ENCODE peak calls at places on chromosomes 4 and X, in ten cellular contexts. T is cardiac muscle cell, E is A549, M is heart right ventricle, V is GM13977, S is GM20000, I is neural crest cell, O is glutamatergic neuron, A is upper lobe of left lung, F is K562. R is an unnamed sample.

GRCh38 chrX:2894885-2895292 is 34.2 kb downstream of the ARSD start:
- DNase-seq in T (peak), E (peak), M (no peak), V (no peak), S (no peak), I (no peak), O (no peak), A (no peak), F (no peak), R (no peak)

GRCh38 chrX:130793966-130794365 is 109.0 kb downstream of the ENOX2 start:
- DNase-seq in T (no peak), E (no peak), M (no peak), V (no peak), S (no peak), I (no peak), O (no peak), A (no peak), F (no peak), R (no peak)

GRCh38 chrX:40474205-40474626 is 106.6 kb upstream of the ATP6AP2 start:
- DNase-seq in T (peak), E (peak), M (peak), V (no peak), S (no peak), I (peak), O (peak), A (peak), F (no peak), R (no peak)

GRCh38 chr4:122666527-122667245 is 45.8 kb upstream of the IL21 start:
- DNase-seq in T (no peak), E (peak), M (no peak), V (no peak), S (no peak), I (no peak), O (no peak), A (no peak), F (no peak), R (no peak)

GRCh38 chr4:157004279-157005161 is 32.9 kb upstream of the PDGFC start:
- DNase-seq in T (no peak), E (no peak), M (no peak), V (no peak), S (no peak), I (no peak), O (no peak), A (no peak), F (no peak), R (no peak)

GRCh38 chrX:77446029-77446585 is 1.1 kb upstream of the FGF16 start:
- DNase-seq in T (no peak), E (no peak), M (no peak), V (peak), S (peak), I (no peak), O (peak), A (peak), F (no peak), R (peak)

GRCh38 chrX:74133156-74133796 is 170.7 kb upstream of the ZCCHC13 start:
- DNase-seq in T (peak), E (peak), M (peak), V (peak), S (peak), I (peak), O (no peak), A (no peak), F (peak), R (peak)

GRCh38 chr4:103853627-103854026 is 133.8 kb upstream of the TACR3 start:
- DNase-seq in T (no peak), E (no peak), M (no peak), V (no peak), S (no peak), I (no peak), O (no peak), A (no peak), F (no peak), R (no peak)

GRCh38 chr4:47465008-47465407 is 1.5 kb upstream of the COMMD8 start:
- DNase-seq in T (no peak), E (no peak), M (no peak), V (peak), S (peak), I (no peak), O (no peak), A (no peak), F (no peak), R (peak)

GRCh38 chrX:69150294-69150960 is 14.8 kb downstream of the PJA1 start:
- DNase-seq in T (no peak), E (peak), M (no peak), V (no peak), S (no peak), I (no peak), O (no peak), A (no peak), F (no peak), R (no peak)

GRCh38 chr4:57370691-57371090 is 260.5 kb upstream of the IGFBP7 start:
- DNase-seq in T (no peak), E (no peak), M (no peak), V (no peak), S (no peak), I (no peak), O (no peak), A (no peak), F (no peak), R (no peak)

GRCh38 chr4:158130204-158130603 is 42.6 kb downstream of the GASK1B start:
- DNase-seq in T (no peak), E (no peak), M (no peak), V (no peak), S (no peak), I (no peak), O (no peak), A (no peak), F (no peak), R (no peak)

GRCh38 chr4:111494971-111495370 is 650.3 kb upstream of the FAM241A start:
- DNase-seq in T (no peak), E (no peak), M (no peak), V (no peak), S (no peak), I (no peak), O (no peak), A (no peak), F (no peak), R (no peak)

GRCh38 chr4:83905952-83906351 is 370.0 kb downstream of the GPAT3 start:
- DNase-seq in T (peak), E (peak), M (no peak), V (no peak), S (no peak), I (peak), O (peak), A (no peak), F (no peak), R (no peak)

GRCh38 chrX:71250856-71251255 is 3.1 kb downstream of the ZMYM3 start:
- DNase-seq in T (no peak), E (no peak), M (no peak), V (no peak), S (no peak), I (no peak), O (no peak), A (no peak), F (no peak), R (no peak)

GRCh38 chr4:112895785-112896184 is 153.7 kb upstream of the ANK2 start:
- DNase-seq in T (no peak), E (no peak), M (no peak), V (no peak), S (no peak), I (peak), O (no peak), A (no peak), F (no peak), R (no peak)

GRCh38 chr4:20087512-20087911 is 164.2 kb upstream of the SLIT2 start:
- DNase-seq in T (no peak), E (no peak), M (no peak), V (no peak), S (no peak), I (no peak), O (no peak), A (peak), F (no peak), R (no peak)

GRCh38 chr4:80133240-80133783 is 60.3 kb upstream of the ANTXR2 start:
- DNase-seq in T (no peak), E (no peak), M (no peak), V (no peak), S (no peak), I (no peak), O (no peak), A (no peak), F (no peak), R (no peak)

GRCh38 chrX:46381630-46382029 is 163.6 kb downstream of the ZNF674 start:
- DNase-seq in T (peak), E (peak), M (no peak), V (peak), S (peak), I (peak), O (peak), A (no peak), F (peak), R (no peak)

GRCh38 chr4:172992648-172993356 is 175.8 kb upstream of the GALNT7 start:
- DNase-seq in T (no peak), E (no peak), M (no peak), V (no peak), S (no peak), I (no peak), O (no peak), A (no peak), F (no peak), R (no peak)

GRCh38 chr4:140220053-140220452 is 66.1 kb upstream of the MAML3 start:
- DNase-seq in T (no peak), E (no peak), M (no peak), V (no peak), S (no peak), I (no peak), O (no peak), A (no peak), F (no peak), R (no peak)

GRCh38 chr4:145103496-145103895 is 5.4 kb downstream of the ABCE1 start:
- DNase-seq in T (no peak), E (no peak), M (no peak), V (no peak), S (no peak), I (no peak), O (no peak), A (no peak), F (no peak), R (no peak)

GRCh38 chr4:35604252-35604651 is 640.1 kb downstream of the ARAP2 start:
- DNase-seq in T (no peak), E (no peak), M (no peak), V (no peak), S (no peak), I (no peak), O (no peak), A (no peak), F (no peak), R (no peak)

GRCh38 chr4:124757121-124757520 is 44.6 kb upstream of the ANKRD50 start:
- DNase-seq in T (no peak), E (no peak), M (no peak), V (no peak), S (no peak), I (no peak), O (no peak), A (no peak), F (no peak), R (no peak)

GRCh38 chr4:26871611-26872010 is 11.0 kb downstream of the STIM2 start:
- DNase-seq in T (peak), E (no peak), M (no peak), V (no peak), S (no peak), I (no peak), O (no peak), A (no peak), F (no peak), R (no peak)

GRCh38 chr4:72301759-72302158 is 267.3 kb downstream of the ADAMTS3 start:
- DNase-seq in T (no peak), E (no peak), M (no peak), V (no peak), S (no peak), I (no peak), O (no peak), A (no peak), F (no peak), R (no peak)

GRCh38 chrX:43880439-43880838 is 1.8 kb downstream of the MAOB start:
- DNase-seq in T (no peak), E (no peak), M (no peak), V (no peak), S (no peak), I (no peak), O (no peak), A (no peak), F (no peak), R (no peak)

GRCh38 chr4:1212546-1213335 is 36.2 kb downstream of the CTBP1 start:
- DNase-seq in T (no peak), E (no peak), M (no peak), V (no peak), S (no peak), I (no peak), O (no peak), A (peak), F (no peak), R (no peak)

GRCh38 chrX:135295238-135295943 is 13.9 kb upstream of the ETDC start:
- DNase-seq in T (peak), E (no peak), M (peak), V (peak), S (peak), I (peak), O (peak), A (peak), F (no peak), R (peak)

GRCh38 chr4:108884596-108884995 is 121.7 kb upstream of the ETNPPL start:
- DNase-seq in T (no peak), E (no peak), M (no peak), V (no peak), S (no peak), I (no peak), O (no peak), A (no peak), F (no peak), R (no peak)

GRCh38 chr4:169627307-169627706 is 6.9 kb downstream of the CLCN3 start:
- DNase-seq in T (no peak), E (no peak), M (no peak), V (no peak), S (no peak), I (no peak), O (no peak), A (no peak), F (no peak), R (no peak)

GRCh38 chr4:158906073-158906472 is 137.2 kb downstream of the FNIP2 start:
- DNase-seq in T (no peak), E (no peak), M (no peak), V (peak), S (peak), I (no peak), O (no peak), A (no peak), F (no peak), R (peak)

GRCh38 chrX:19291086-19291485 is 52.6 kb upstream of the PDHA1 start:
- DNase-seq in T (no peak), E (no peak), M (no peak), V (no peak), S (no peak), I (no peak), O (no peak), A (no peak), F (no peak), R (no peak)

GRCh38 chr4:180828455-180829018 is 1414.7 kb upstream of the TENM3 start:
- DNase-seq in T (peak), E (peak), M (peak), V (peak), S (peak), I (peak), O (no peak), A (no peak), F (no peak), R (no peak)

GRCh38 chr4:110637408-110638131 is 14.7 kb upstream of the PITX2 start:
- DNase-seq in T (no peak), E (no peak), M (no peak), V (peak), S (peak), I (no peak), O (peak), A (peak), F (no peak), R (no peak)

DNA sequence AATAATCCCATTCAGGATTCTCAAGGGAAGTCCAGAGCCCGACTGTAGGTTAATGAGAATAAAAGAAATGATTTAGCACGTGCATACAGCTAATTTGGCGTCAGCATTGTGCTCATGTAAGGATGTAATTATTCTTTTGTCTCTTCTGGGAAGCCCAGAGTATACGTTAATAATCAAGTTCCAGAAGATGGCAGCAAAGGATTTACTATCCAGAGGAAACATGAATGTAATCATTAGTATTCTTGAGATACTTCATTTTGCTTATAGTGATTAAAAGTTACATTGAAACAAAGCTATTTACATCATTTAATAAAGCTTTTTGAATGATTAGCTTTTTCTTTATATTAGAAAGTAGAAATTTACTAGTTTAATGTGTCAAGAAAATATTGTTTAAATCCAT is 27.1 kb upstream of the MAP9 start:
- DNase-seq in T (peak), E (peak), M (no peak), V (no peak), S (no peak), I (no peak), O (no peak), A (no peak), F (no peak), R (no peak)
- TF ChIP-seq CTCF in T (peak), E (peak), M (peak), V (no peak), S (peak), I (peak), O (no peak), A (no peak), F (no peak), R (peak)

GRCh38 chr4:54677853-54678650 is 20.3 kb downstream of the KIT start:
- DNase-seq in T (no peak), E (no peak), M (no peak), V (no peak), S (no peak), I (no peak), O (no peak), A (no peak), F (no peak), R (no peak)

GRCh38 chr4:54687887-54688841 is 30.4 kb downstream of the KIT start:
- DNase-seq in T (no peak), E (no peak), M (no peak), V (no peak), S (no peak), I (no peak), O (no peak), A (no peak), F (no peak), R (no peak)

GRCh38 chr4:54685810-54686209 is 28.1 kb downstream of the KIT start:
- DNase-seq in T (no peak), E (no peak), M (no peak), V (no peak), S (no peak), I (no peak), O (no peak), A (no peak), F (no peak), R (no peak)

GRCh38 chr4:54678826-54679225 is 21.1 kb downstream of the KIT start:
- DNase-seq in T (peak), E (no peak), M (no peak), V (no peak), S (no peak), I (no peak), O (no peak), A (no peak), F (no peak), R (no peak)

DNA sequence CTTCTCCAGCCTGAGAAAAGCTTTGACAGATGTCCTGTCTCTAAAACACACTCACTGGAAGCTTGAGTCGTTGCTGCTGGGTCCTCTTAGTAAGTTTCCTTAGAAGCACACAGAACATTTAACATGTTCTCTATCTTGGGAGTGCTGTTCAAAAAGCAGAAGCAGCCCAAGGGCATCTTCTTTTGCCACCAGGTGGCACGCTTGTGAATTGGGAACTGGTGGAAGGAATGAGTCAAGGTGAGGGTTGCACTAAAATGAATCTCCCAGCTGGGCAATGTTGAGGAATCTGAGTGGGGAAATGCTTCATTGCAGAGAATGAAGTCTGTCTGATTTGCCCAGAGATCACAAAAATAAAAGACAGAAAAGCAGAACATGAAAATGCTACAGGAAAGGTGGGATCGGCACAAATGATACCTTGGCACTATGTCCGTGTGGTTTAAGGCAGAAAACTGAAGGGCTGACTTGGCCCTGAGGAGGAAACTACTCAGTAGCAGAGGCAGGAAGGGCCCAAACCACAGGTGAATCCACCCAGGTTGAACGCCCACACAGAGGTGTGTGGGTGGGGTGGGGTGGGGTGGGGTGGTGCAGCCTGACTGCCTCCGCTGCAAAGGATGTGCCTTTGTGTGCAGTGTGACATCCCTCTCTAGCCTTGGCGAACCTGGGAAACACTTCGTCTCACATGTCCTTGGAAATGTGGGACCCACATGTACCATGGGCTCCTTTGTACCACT is 26.0 kb downstream of the KIT start:
- DNase-seq in T (peak), E (peak), M (no peak), V (peak), S (no peak), I (no peak), O (no peak), A (no peak), F (no peak), R (peak)
- TF ChIP-seq CTCF in T (peak), E (peak), M (peak), V (peak), S (peak), I (peak), O (no peak), A (no peak), F (peak), R (peak)

GRCh38 chr4:74950200-74950599 is 17.3 kb downstream of the PARM1 start:
- DNase-seq in T (no peak), E (no peak), M (no peak), V (no peak), S (no peak), I (no peak), O (no peak), A (no peak), F (no peak), R (no peak)
- TF ChIP-seq CTCF in T (no peak), E (no peak), M (no peak), V (no peak), S (no peak), I (no peak), O (no peak), A (no peak), F (no peak), R (no peak)

GRCh38 chrX:118325453-118325852 is 20.5 kb upstream of the WDR44 start:
- DNase-seq in T (no peak), E (peak), M (no peak), V (no peak), S (peak), I (no peak), O (no peak), A (no peak), F (peak), R (peak)
- TF ChIP-seq CTCF in T (peak), E (peak), M (peak), V (peak), S (no peak), I (peak), O (no peak), A (no peak), F (peak), R (peak)

GRCh38 chr4:6023766-6024165 is 5.5 kb upstream of the C4orf50 start:
- DNase-seq in T (no peak), E (no peak), M (no peak), V (no peak), S (no peak), I (no peak), O (no peak), A (no peak), F (no peak), R (no peak)
- TF ChIP-seq CTCF in T (no peak), E (no peak), M (no peak), V (no peak), S (no peak), I (no peak), O (no peak), A (no peak), F (no peak), R (no peak)

DNA sequence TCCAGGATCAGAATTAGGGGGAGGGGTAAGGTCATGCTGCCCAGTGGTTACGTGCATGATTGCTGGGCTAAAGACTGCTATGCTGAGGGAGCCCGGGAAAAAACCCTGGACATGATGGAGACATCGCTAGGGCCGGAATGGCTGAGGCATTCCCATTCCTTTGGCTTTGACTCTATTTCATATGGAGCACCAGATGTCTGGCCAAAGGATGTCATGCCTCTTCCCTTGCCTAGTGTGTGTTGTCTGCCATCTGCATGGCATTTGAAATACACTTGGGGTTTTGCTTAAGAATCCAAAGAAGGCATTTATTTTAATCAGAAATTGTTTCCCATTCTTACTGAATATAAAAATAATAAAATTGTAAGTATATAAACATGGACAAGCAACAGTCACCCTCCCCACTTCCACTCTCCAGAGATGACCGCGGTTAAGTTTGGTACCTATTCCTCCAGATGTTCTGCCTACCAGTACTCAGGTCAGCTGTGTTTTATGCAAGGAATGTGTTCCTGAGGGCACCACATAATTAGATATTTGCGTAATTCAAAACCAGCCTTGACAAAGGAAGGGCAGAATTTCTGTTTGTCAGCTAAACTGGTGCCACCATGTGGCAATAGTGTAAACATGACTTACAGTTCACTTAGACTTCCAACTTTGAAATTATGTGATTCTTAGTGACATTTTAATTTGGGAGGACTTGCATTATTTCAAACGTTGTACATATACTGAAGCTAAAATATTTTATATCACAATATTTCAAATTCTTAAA is 105.9 kb downstream of the CT47B1 start:
- DNase-seq in T (peak), E (peak), M (peak), V (peak), S (no peak), I (no peak), O (no peak), A (no peak), F (no peak), R (peak)
- TF ChIP-seq CTCF in T (peak), E (peak), M (peak), V (peak), S (no peak), I (peak), O (no peak), A (no peak), F (peak), R (peak)

R was measured in GM10248.